ENCODE peak calls at places on chromosomes 4 and X, in ten cellular contexts. K is GM12878, R is MM.1S, D is foreskin fibroblast, X is bronchial epithelial cell, P is AG10803, Z is aorta, A is lower lobe of right lung, O is fibroblast of pulmonary artery, N is fibroblast of the aortic adventitia. L is an unnamed sample.

GRCh38 chr4:118981839-118982381 is 93.3 kb downstream of the SYNPO2 start:
- DNase-seq in K (no peak), R (peak), D (peak), X (peak), P (peak), Z (no peak), A (peak), O (peak), N (peak), L (no peak)

GRCh38 chr4:182861346-182861745 is 55.8 kb downstream of the DCTD start:
- DNase-seq in K (no peak), R (no peak), D (no peak), X (no peak), P (no peak), Z (peak), A (no peak), O (no peak), N (no peak), L (no peak)

GRCh38 chr4:123393696-123394095 is 2.9 kb upstream of the SPRY1 start:
- DNase-seq in K (no peak), R (no peak), D (no peak), X (no peak), P (no peak), Z (no peak), A (no peak), O (no peak), N (no peak), L (no peak)

GRCh38 chr4:114481856-114482255 is 116.8 kb upstream of the UGT8 start:
- DNase-seq in K (no peak), R (no peak), D (no peak), X (no peak), P (no peak), Z (no peak), A (no peak), O (no peak), N (no peak), L (peak)

GRCh38 chr4:134627386-134627785 is 425.8 kb upstream of the PABPC4L start:
- DNase-seq in K (no peak), R (no peak), D (no peak), X (no peak), P (no peak), Z (no peak), A (no peak), O (no peak), N (no peak), L (no peak)

GRCh38 chr4:56874166-56874565 is 33.5 kb upstream of the REST start:
- DNase-seq in K (no peak), R (no peak), D (no peak), X (peak), P (no peak), Z (no peak), A (no peak), O (no peak), N (no peak), L (no peak)

GRCh38 chrX:95903490-95903889 is 781.2 kb upstream of the DIAPH2 start:
- DNase-seq in K (no peak), R (no peak), D (no peak), X (no peak), P (no peak), Z (no peak), A (no peak), O (peak), N (no peak), L (no peak)

GRCh38 chr4:2074588-2074987 is 15.5 kb downstream of the NAT8L start:
- DNase-seq in K (no peak), R (no peak), D (no peak), X (no peak), P (no peak), Z (peak), A (no peak), O (no peak), N (no peak), L (no peak)

GRCh38 chrX:20954014-20954413 is 420.2 kb upstream of the CNKSR2 start:
- DNase-seq in K (no peak), R (no peak), D (no peak), X (no peak), P (no peak), Z (no peak), A (no peak), O (no peak), N (no peak), L (no peak)

GRCh38 chr4:115145393-115146160 is 32.2 kb upstream of the NDST4 start:
- DNase-seq in K (no peak), R (no peak), D (no peak), X (no peak), P (no peak), Z (no peak), A (no peak), O (no peak), N (no peak), L (no peak)

GRCh38 chrX:136115124-136115908 is 32.0 kb upstream of the FHL1 start:
- DNase-seq in K (no peak), R (no peak), D (no peak), X (peak), P (peak), Z (no peak), A (no peak), O (peak), N (peak), L (no peak)

GRCh38 chrX:41384041-41384705 is 50.2 kb downstream of the DDX3X start:
- DNase-seq in K (no peak), R (no peak), D (peak), X (peak), P (peak), Z (peak), A (peak), O (peak), N (peak), L (no peak)

GRCh38 chr4:111681751-111682150 is 463.5 kb upstream of the FAM241A start:
- DNase-seq in K (no peak), R (no peak), D (no peak), X (no peak), P (no peak), Z (no peak), A (no peak), O (no peak), N (no peak), L (no peak)

GRCh38 chrX:132834741-132835140 is 123.7 kb downstream of the HS6ST2 start:
- DNase-seq in K (no peak), R (no peak), D (no peak), X (no peak), P (no peak), Z (no peak), A (no peak), O (no peak), N (no peak), L (no peak)

GRCh38 chr4:86250006-86250405 is 109.8 kb downstream of the MAPK10 start:
- DNase-seq in K (no peak), R (no peak), D (no peak), X (no peak), P (peak), Z (no peak), A (no peak), O (no peak), N (peak), L (no peak)

GRCh38 chr4:106312377-106312776 is 3.6 kb downstream of the TBCK start:
- DNase-seq in K (no peak), R (no peak), D (no peak), X (no peak), P (peak), Z (no peak), A (no peak), O (peak), N (peak), L (no peak)

GRCh38 chr4:130901321-130901720 is 1805.4 kb downstream of the C4orf33 start:
- DNase-seq in K (no peak), R (no peak), D (no peak), X (no peak), P (no peak), Z (no peak), A (no peak), O (no peak), N (no peak), L (no peak)

GRCh38 chrX:85114776-85115175 is 111.1 kb downstream of the APOOL start:
- DNase-seq in K (no peak), R (no peak), D (no peak), X (no peak), P (no peak), Z (no peak), A (no peak), O (no peak), N (no peak), L (no peak)

GRCh38 chrX:11188664-11189063 is 77.5 kb downstream of the HCCS start:
- DNase-seq in K (no peak), R (no peak), D (peak), X (peak), P (peak), Z (no peak), A (no peak), O (no peak), N (peak), L (no peak)

GRCh38 chr4:103948244-103949018 is 228.6 kb upstream of the TACR3 start:
- DNase-seq in K (no peak), R (no peak), D (no peak), X (peak), P (no peak), Z (no peak), A (no peak), O (no peak), N (no peak), L (no peak)

DNA sequence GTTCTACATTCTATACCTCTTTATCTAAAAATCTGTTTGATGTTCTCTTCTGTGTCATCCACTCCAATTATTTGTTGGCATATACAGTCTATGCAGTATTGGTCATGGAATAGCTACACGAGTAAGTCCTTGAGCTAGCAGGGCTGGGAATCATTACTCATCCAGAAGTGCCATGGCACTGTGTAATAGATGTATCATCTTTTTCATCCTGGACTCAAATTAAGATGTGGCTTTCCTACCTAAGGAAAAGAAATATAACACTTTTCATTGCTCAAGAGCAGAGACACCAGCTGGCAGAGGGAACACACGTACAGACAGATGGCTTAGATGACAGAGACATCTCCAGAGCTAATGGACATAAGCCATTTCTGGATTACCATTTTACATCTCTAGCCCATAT is 159.8 kb downstream of the FAM13A start:
- DNase-seq in K (no peak), R (no peak), D (peak), X (peak), P (no peak), Z (no peak), A (no peak), O (no peak), N (no peak), L (no peak)
- H3K4me3 ChIP-seq in K (no peak), R (no peak), D (no peak), X (no peak), P (no peak), Z (no peak), A (no peak), O (no peak), N (no peak), L (no peak)

DNA sequence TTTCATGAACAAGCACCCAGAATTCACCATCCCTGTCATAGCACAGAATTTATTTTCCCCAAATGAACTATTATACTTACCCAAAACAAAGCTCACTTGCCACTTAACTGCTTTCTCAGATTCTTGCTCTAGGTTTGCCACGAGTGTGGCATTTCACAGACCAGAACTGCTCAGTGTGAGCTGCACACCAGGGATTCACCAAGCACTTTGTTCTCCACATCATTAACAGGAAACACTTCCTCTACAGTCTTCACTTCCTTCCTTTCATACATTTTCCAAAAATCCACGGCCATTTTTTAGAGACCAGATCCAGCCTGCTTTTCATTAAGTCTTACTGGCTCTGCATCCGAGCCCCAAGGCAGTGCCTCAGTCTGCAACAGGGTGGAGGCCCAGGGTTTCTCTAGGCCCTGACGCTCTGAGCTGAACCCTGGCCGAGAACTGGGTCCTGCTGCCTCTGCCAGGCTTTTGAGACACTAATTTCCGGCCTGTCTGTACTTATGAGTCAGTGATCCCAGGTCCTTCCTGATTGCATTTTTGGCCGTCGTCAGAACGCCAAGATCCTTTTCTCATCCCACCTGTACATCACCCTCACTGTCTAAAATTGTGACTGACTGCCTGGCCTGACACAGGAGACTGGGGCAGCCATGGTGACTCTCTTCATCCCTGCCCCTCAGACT is 67.6 kb upstream of the MTNR1A start:
- DNase-seq in K (no peak), R (no peak), D (peak), X (no peak), P (peak), Z (peak), A (no peak), O (peak), N (peak), L (no peak)
- H3K4me3 ChIP-seq in K (no peak), R (no peak), D (no peak), X (no peak), P (no peak), Z (no peak), A (no peak), O (no peak), N (peak), L (no peak)

GRCh38 chr4:1029957-1030520 is 18.6 kb downstream of the FGFRL1 start:
- DNase-seq in K (no peak), R (no peak), D (no peak), X (no peak), P (no peak), Z (no peak), A (no peak), O (no peak), N (no peak), L (no peak)
- H3K4me3 ChIP-seq in K (no peak), R (no peak), D (no peak), X (no peak), P (no peak), Z (no peak), A (no peak), O (no peak), N (no peak), L (no peak)

GRCh38 chr4:92059615-92060014 is 244.2 kb upstream of the GRID2 start:
- DNase-seq in K (no peak), R (no peak), D (no peak), X (no peak), P (no peak), Z (no peak), A (no peak), O (no peak), N (no peak), L (no peak)

GRCh38 chr4:92064574-92064973 is 239.2 kb upstream of the GRID2 start:
- DNase-seq in K (no peak), R (no peak), D (no peak), X (no peak), P (no peak), Z (no peak), A (no peak), O (no peak), N (no peak), L (no peak)

DNA sequence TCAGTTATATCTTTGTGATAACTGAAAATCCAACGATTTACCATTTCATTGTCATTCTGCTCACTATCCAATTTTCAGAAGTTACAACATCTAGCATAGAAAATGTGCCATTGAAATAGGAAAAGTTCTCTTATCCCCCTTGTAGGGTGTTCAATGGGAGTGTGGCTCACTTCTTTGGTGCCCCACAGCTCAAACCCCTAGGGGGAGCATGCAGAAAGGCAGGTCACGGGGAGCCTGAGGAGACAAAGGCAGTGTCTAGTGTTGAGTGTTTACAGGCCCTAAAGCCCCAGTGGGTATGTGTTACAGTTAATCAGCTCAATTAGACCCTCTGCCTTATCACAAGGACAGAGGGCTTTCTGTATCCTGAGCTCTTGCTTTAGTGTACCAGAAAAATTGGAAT is 243.4 kb upstream of the GRID2 start:
- DNase-seq in K (no peak), R (no peak), D (no peak), X (no peak), P (no peak), Z (no peak), A (no peak), O (no peak), N (no peak), L (no peak)
- H3K4me3 ChIP-seq in K (no peak), R (no peak), D (no peak), X (no peak), P (no peak), Z (no peak), A (no peak), O (no peak), N (no peak), L (no peak)

GRCh38 chr4:84495448-84496221 is 3.5 kb downstream of the NKX6-1 start:
- DNase-seq in K (no peak), R (no peak), D (no peak), X (no peak), P (no peak), Z (no peak), A (no peak), O (no peak), N (no peak), L (no peak)
- H3K4me3 ChIP-seq in K (no peak), R (no peak), D (no peak), X (no peak), P (no peak), Z (no peak), A (no peak), O (no peak), N (no peak), L (no peak)

DNA sequence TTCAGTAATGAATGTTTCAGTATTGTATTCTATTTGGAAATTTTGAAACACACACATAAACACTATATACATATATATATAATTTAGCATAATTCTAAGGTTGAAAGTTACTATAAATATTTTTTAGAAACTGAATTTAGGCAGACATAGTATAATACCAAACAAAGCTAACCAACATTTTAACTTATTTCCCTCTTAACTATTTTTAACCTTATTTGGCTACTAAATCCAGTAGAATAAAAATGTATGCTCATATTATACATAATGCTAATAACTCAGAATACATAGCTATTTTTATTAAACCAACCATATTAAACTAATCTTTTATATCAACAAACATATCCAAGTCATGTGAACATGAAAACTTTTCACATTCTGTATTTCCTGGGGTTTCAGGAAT is 563.6 kb downstream of the ADGRL3 start:
- DNase-seq in K (no peak), R (no peak), D (no peak), X (no peak), P (no peak), Z (no peak), A (no peak), O (no peak), N (no peak), L (no peak)
- H3K4me3 ChIP-seq in K (no peak), R (no peak), D (no peak), X (no peak), P (no peak), Z (no peak), A (no peak), O (no peak), N (no peak), L (no peak)

GRCh38 chr4:167774646-167775045 is 317.7 kb upstream of the ANXA10 start:
- DNase-seq in K (no peak), R (no peak), D (peak), X (peak), P (no peak), Z (no peak), A (no peak), O (no peak), N (no peak), L (no peak)

GRCh38 chr4:167775374-167775773 is 317.0 kb upstream of the ANXA10 start:
- DNase-seq in K (no peak), R (no peak), D (peak), X (peak), P (no peak), Z (no peak), A (no peak), O (no peak), N (no peak), L (no peak)

GRCh38 chr4:167779280-167779679 is 313.1 kb upstream of the ANXA10 start:
- DNase-seq in K (no peak), R (no peak), D (no peak), X (no peak), P (no peak), Z (no peak), A (no peak), O (peak), N (no peak), L (no peak)

DNA sequence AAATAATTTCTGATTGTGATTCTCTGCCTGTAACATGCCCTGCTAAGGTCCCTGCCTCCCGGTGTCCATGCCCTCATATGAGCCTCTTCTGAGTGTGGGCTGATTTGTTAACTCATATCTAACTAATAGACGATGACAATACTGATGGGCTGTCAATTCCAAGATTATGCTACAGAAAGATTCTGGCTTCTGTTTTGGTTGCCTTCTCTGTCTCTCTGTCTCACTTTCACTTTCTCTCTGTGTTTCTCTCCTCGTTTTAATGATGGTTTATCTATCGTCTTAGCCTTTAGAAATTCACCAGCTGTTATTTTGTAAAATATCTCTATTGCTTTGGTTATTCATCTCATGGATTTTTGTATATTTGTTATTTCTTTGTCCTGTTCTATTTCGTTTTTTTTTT is 312.5 kb upstream of the ANXA10 start:
- DNase-seq in K (no peak), R (peak), D (no peak), X (no peak), P (no peak), Z (no peak), A (no peak), O (peak), N (peak), L (no peak)
- H3K4me3 ChIP-seq in K (no peak), R (no peak), D (no peak), X (no peak), P (no peak), Z (no peak), A (no peak), O (peak), N (peak), L (no peak)

DNA sequence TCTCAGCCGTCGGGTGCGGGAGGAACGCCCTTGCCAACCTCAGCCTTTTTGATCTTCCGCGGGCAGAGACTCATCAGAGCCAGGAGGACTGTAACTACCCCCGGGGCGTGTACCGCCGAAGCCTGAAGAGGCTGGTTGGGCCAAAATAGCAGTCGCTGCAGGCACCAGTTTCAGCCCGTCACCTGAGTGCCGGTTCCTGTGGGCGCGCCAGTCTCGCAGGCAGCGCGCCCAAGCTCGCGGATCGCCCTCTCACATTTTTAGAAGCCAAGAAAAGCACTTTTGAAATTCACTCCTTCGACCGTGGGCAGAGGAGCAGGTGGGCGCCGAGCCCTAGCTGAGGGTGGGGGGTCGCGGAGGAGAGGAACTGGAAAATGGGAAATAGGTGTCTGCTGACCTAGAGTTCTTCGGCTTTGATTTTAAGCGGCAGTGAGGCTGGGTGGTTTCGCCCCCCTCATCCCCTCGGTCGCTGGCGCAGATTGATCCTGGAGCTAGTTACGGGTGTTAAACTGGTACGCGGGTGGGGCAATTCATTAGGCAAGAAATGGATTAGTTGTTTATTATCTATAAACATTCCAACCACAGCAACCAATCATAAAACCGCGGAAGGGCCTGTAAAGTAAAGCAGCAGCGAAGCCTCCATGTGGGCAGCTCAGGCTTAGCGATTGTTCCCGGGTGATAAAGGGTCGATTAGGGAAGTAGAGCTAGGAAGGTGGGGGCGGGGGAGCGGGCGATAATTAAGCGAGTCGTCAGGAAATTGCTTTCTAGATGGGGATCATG is 69.2 kb downstream of the FBXO8 start:
- DNase-seq in K (no peak), R (no peak), D (no peak), X (no peak), P (no peak), Z (no peak), A (no peak), O (no peak), N (no peak), L (no peak)
- H3K4me3 ChIP-seq in K (no peak), R (no peak), D (no peak), X (no peak), P (peak), Z (peak), A (no peak), O (peak), N (peak), L (peak)